ENCODE peak calls at places on chromosomes 11 and 22, in seven cellular contexts. H is endothelial cell of umbilical vein, M is cardiac muscle cell, R is tibial nerve, O is left ventricle myocardium inferior, V is thoracic aorta, P is Caco-2. D is an unnamed sample. For H3K4me1 and H3K27me3, the result is how much of the 10 kb centered on the place peaks cover.

GRCh38 chr22:46572911-46573780 is 35.7 kb upstream of the CELSR1 start:
- DNase-seq in V (no peak), R (no peak), M (no peak), H (no peak), P (no peak), O (peak), D (no peak)

GRCh38 chr11:65431452-65432132 is 9.0 kb downstream of the NEAT1 start:
- DNase-seq in P (no peak), V (no peak), O (no peak), R (no peak), H (peak), M (peak), D (no peak)

GRCh38 chr11:111438846-111439520 is 59.9 kb upstream of the POU2AF1 start:
- DNase-seq in M (no peak), R (no peak), O (no peak), P (no peak), V (no peak), H (no peak), D (no peak)

GRCh38 chr11:122207921-122208764 is 92.1 kb upstream of the BLID start:
- DNase-seq in V (no peak), O (no peak), H (no peak), P (no peak), R (no peak), M (peak), D (no peak)

GRCh38 chr11:114163231-114163631 is 103.7 kb downstream of the ZBTB16 start:
- DNase-seq in R (no peak), V (no peak), M (peak), P (no peak), H (no peak), O (no peak), D (no peak)

GRCh38 chr11:122813176-122813917 is 25.0 kb upstream of the CRTAM start:
- DNase-seq in M (no peak), H (no peak), R (no peak), V (no peak), P (no peak), O (no peak), D (no peak)

GRCh38 chr11:118286545-118286944 is 18.0 kb upstream of the CD3E start:
- DNase-seq in V (no peak), O (no peak), P (no peak), H (no peak), M (no peak), R (no peak), D (no peak)

GRCh38 chr11:3823303-3823702 is 14.9 kb downstream of the PGAP2 start:
- DNase-seq in M (peak), P (no peak), H (no peak), R (no peak), V (no peak), O (no peak), D (peak)

GRCh38 chr11:129605815-129606214 is 209.8 kb upstream of the TMEM45B start:
- DNase-seq in P (no peak), H (no peak), O (no peak), V (no peak), R (no peak), M (no peak), D (no peak)

GRCh38 chr11:46238078-46238966 is 39.1 kb upstream of the CREB3L1 start:
- DNase-seq in R (peak), M (peak), O (peak), V (no peak), P (peak), H (peak), D (peak)

GRCh38 chr22:39148727-39149535 is 3.5 kb downstream of the CBX7 start:
- DNase-seq in V (no peak), H (peak), O (peak), P (peak), M (no peak), R (peak), D (peak)

GRCh38 chr11:19683862-19684491 is 28.7 kb upstream of the NAV2 start:
- DNase-seq in V (no peak), M (no peak), O (no peak), H (no peak), R (no peak), P (no peak), D (no peak)

GRCh38 chr11:99505831-99506230 is 485.1 kb downstream of the CNTN5 start:
- DNase-seq in V (no peak), P (no peak), H (no peak), R (no peak), O (no peak), M (no peak), D (no peak)

GRCh38 chr22:20803696-20804324 is 29.9 kb downstream of the SERPIND1 start:
- DNase-seq in R (no peak), O (no peak), M (peak), V (no peak), P (peak), H (peak), D (peak)

GRCh38 chr11:44451706-44452105 is 113.8 kb upstream of the CD82 start:
- DNase-seq in O (no peak), V (no peak), P (no peak), M (no peak), H (no peak), R (no peak), D (no peak)

GRCh38 chr22:36358533-36359171 is 29.1 kb downstream of the MYH9 start:
- DNase-seq in P (no peak), O (no peak), M (no peak), V (no peak), R (no peak), H (no peak), D (no peak)

GRCh38 chr22:19849800-19850481 is 4.7 kb downstream of the GNB1L start:
- DNase-seq in M (no peak), P (peak), V (no peak), O (no peak), R (no peak), H (no peak), D (no peak)

GRCh38 chr11:11027271-11027670 is 169.4 kb upstream of the ZBED5 start:
- DNase-seq in H (no peak), R (no peak), V (no peak), P (no peak), O (no peak), M (peak), D (no peak)

GRCh38 chr11:21470521-21470920 is 722.4 kb upstream of the ANO5 start:
- DNase-seq in H (no peak), O (no peak), R (no peak), M (no peak), P (no peak), V (no peak), D (no peak)

GRCh38 chr11:85949798-85950197 is 94.6 kb downstream of the CCDC83 start:
- DNase-seq in P (no peak), M (no peak), H (no peak), O (no peak), R (no peak), V (no peak), D (no peak)

GRCh38 chr11:70182266-70182665 is 20.8 kb upstream of the FADD start:
- DNase-seq in H (no peak), M (no peak), R (no peak), P (no peak), O (no peak), V (no peak), D (no peak)

GRCh38 chr11:113059548-113059947 is 98.3 kb downstream of the NCAM1 start:
- DNase-seq in H (no peak), O (no peak), M (no peak), P (no peak), R (no peak), V (no peak), D (no peak)

GRCh38 chr11:120326845-120327281 is 1.8 kb downstream of the TLCD5 start:
- DNase-seq in M (peak), R (no peak), H (no peak), V (no peak), O (no peak), P (no peak), D (no peak)

GRCh38 chr11:45260047-45260446 is 26.1 kb downstream of the SYT13 start:
- DNase-seq in H (no peak), O (no peak), R (no peak), V (no peak), M (no peak), P (no peak), D (no peak)

GRCh38 chr11:117927926-117928325 is 1.3 kb downstream of the TMPRSS13 start:
- DNase-seq in R (no peak), M (no peak), V (no peak), P (peak), O (no peak), H (no peak), D (no peak)

GRCh38 chr22:37210041-37210803 is 2.1 kb downstream of the SSTR3 start:
- DNase-seq in R (no peak), V (no peak), M (no peak), P (peak), H (no peak), O (no peak), D (no peak)

GRCh38 chr11:128927108-128927461 is 15.6 kb downstream of the TP53AIP1 start:
- DNase-seq in M (no peak), R (no peak), H (no peak), P (no peak), O (no peak), V (no peak), D (no peak)

GRCh38 chr22:38490475-38490874 is 15.6 kb downstream of the DDX17 start:
- DNase-seq in O (no peak), P (no peak), M (no peak), R (no peak), H (no peak), V (no peak), D (peak)

GRCh38 chr11:10591741-10592140 is 23.3 kb upstream of the LYVE1 start:
- DNase-seq in O (no peak), R (no peak), H (no peak), P (no peak), M (no peak), V (no peak), D (no peak)

GRCh38 chr11:69292221-69292648 is 1.7 kb upstream of the MYEOV start:
- DNase-seq in V (no peak), P (no peak), H (peak), O (no peak), R (no peak), M (peak), D (no peak)

GRCh38 chr22:37633082-37633692 is 6.3 kb upstream of the SH3BP1 start:
- DNase-seq in O (no peak), P (no peak), M (peak), H (no peak), R (no peak), V (no peak), D (no peak)

GRCh38 chr22:44116331-44116730 is 64.4 kb upstream of the PARVG start:
- DNase-seq in O (no peak), P (no peak), H (no peak), M (no peak), R (no peak), V (no peak), D (no peak)

GRCh38 chr22:19797631-19798319 is 37.2 kb downstream of the TBX1 start:
- DNase-seq in P (no peak), M (no peak), H (no peak), O (no peak), R (no peak), V (no peak), D (no peak)

GRCh38 chr11:61893981-61894380 is 2.6 kb upstream of the FADS3 start:
- DNase-seq in V (no peak), R (no peak), H (peak), P (no peak), O (no peak), M (peak), D (no peak)

GRCh38 chr11:72224587-72225410 is at the start of gene INPPL1:
- DNase-seq in M (peak), H (no peak), V (no peak), O (peak), R (no peak), P (peak), D (peak)

DNA sequence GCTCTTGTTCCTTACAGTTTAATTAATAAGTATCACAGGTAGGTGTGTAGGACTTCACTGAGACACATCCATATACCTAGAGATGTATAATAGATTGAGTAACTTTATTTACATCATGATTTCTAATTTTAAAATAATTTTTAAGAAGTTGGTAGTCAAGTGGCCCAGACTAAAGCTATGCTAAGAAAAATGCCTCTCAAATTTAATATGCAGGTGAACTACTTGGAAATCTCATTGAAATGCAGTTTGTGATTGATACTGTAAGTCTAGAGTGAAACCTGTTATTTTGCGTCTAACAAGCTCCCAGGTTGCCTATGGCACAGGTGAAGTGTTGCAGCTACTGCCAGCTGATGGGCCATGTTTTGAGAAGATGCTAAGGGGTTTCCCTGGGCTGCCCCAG is at the start of gene OOSP4B:
- DNase-seq in H (no peak), O (no peak), V (no peak), P (no peak), R (no peak), M (no peak), D (no peak)
- H3K4me1 ChIP-seq in H (under half), O (under half), V (under half), P (under half), R (under half), M (under half), D (under half)

GRCh38 chr11:78332872-78333271 is 84.7 kb downstream of the GAB2 start:
- DNase-seq in H (no peak), O (no peak), V (no peak), M (no peak), R (no peak), P (no peak), D (no peak)

GRCh38 chr11:78331711-78332110 is 85.9 kb downstream of the GAB2 start:
- DNase-seq in V (no peak), P (no peak), H (no peak), M (no peak), R (no peak), O (no peak), D (no peak)

GRCh38 chr11:78327945-78328344 is 89.7 kb downstream of the GAB2 start:
- DNase-seq in R (no peak), O (no peak), M (no peak), V (no peak), P (no peak), H (no peak), D (no peak)

GRCh38 chr11:78332174-78332866 is 85.3 kb downstream of the GAB2 start:
- DNase-seq in M (peak), R (no peak), H (no peak), O (no peak), P (no peak), V (no peak), D (no peak)

GRCh38 chr11:78330361-78330760 is 87.3 kb downstream of the GAB2 start:
- DNase-seq in R (no peak), V (no peak), H (no peak), O (no peak), P (no peak), M (no peak), D (no peak)
- TF ChIP-seq CTCF in R (no peak), V (no peak), H (no peak), O (no peak), P (no peak), M (no peak), D (no peak)

GRCh38 chr22:22148905-22149304 is 95.7 kb upstream of the VPREB1 start:
- DNase-seq in R (no peak), V (no peak), P (no peak), O (no peak), M (no peak), H (no peak), D (no peak)
- H3K27me3 ChIP-seq in R (under half), V (under half), P (under half), O (half or more), M (half or more), H (half or more), D (under half)

GRCh38 chr11:1034001-1034400 is 2.5 kb downstream of the MUC6 start:
- DNase-seq in V (no peak), H (no peak), M (no peak), O (no peak), R (no peak), P (no peak), D (no peak)

GRCh38 chr11:1036303-1036923 is at the start of gene MUC6:
- DNase-seq in M (no peak), O (no peak), H (no peak), V (no peak), P (no peak), R (no peak), D (no peak)

GRCh38 chr11:1036931-1037330 is 413 bp upstream of the MUC6 start:
- DNase-seq in R (no peak), M (no peak), P (no peak), H (no peak), V (no peak), O (no peak), D (no peak)

GRCh38 chr11:1034456-1035295 is 1.8 kb downstream of the MUC6 start:
- DNase-seq in H (no peak), M (no peak), O (no peak), V (no peak), P (no peak), R (no peak), D (no peak)

GRCh38 chr11:1035577-1036283 is 788 bp downstream of the MUC6 start:
- DNase-seq in V (no peak), R (no peak), P (no peak), H (no peak), O (no peak), M (no peak), D (no peak)
- H3K4me1 ChIP-seq in V (under half), R (under half), P (under half), H (under half), O (under half), M (under half), D (under half)

DNA sequence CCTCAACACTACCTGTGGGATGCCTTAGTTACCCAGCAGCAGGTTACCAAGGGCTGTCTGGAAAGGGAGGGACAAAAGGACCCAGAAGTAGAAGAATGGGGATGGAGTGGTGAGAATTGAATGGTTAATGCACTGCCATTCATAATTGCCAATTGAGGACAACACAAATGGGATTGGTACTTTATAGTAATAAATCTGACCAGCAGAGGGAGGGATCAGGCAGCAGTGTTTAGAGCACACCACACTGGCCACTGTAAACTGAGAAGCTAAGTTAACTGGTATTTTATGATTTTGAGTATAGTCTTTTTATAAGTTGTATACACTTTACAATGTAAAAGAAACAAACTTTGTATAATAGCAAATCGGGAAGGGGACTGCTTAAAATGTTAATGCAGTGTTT is 10.7 kb downstream of the TBRG1 start:
- DNase-seq in V (no peak), R (no peak), H (peak), P (no peak), M (peak), O (no peak), D (no peak)
- TF ChIP-seq CTCF in V (peak), R (no peak), H (peak), P (peak), M (peak), O (peak), D (no peak)

DNA sequence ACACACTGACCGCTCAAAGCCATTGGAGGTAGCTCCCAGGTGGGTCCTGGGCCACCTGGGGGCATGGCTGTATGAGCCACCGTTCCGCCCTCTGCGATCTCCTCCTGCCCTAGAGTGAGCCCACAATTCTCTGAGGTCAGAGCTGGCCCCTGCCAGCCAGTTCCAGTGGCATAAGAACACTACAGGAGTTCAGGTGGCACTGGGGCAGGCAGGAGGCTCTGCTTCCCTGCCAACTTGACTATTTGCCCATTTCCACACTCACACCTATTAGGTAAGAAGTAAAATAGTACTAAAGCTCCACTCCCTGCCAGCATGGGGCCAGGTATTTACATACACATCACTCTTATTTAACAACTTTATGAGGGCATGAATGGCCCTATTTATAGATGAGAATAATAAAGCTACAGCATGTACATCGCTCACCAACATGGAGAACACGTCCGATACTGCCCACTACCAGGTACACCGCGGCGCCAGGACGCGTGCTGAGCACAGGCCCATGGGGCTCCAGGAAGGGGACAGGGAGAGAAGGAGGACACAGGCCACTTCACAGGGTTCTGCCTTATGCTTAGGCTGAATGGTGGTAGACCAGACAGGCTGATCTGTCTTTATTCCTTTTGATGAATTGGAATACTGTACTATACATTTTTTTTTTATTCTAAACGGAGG is 26.2 kb downstream of the PISD start:
- DNase-seq in V (no peak), P (no peak), R (no peak), O (no peak), H (no peak), M (no peak), D (no peak)
- H3K27me3 ChIP-seq in V (under half), P (under half), R (under half), O (under half), H (under half), M (under half), D (under half)

GRCh38 chr11:34344410-34345011 is 13.3 kb downstream of the ABTB2 start:
- DNase-seq in H (no peak), M (no peak), R (no peak), P (no peak), V (no peak), O (no peak), D (no peak)
- H3K4me1 ChIP-seq in H (under half), M (half or more), R (half or more), P (under half), V (half or more), O (half or more), D (under half)

DNA sequence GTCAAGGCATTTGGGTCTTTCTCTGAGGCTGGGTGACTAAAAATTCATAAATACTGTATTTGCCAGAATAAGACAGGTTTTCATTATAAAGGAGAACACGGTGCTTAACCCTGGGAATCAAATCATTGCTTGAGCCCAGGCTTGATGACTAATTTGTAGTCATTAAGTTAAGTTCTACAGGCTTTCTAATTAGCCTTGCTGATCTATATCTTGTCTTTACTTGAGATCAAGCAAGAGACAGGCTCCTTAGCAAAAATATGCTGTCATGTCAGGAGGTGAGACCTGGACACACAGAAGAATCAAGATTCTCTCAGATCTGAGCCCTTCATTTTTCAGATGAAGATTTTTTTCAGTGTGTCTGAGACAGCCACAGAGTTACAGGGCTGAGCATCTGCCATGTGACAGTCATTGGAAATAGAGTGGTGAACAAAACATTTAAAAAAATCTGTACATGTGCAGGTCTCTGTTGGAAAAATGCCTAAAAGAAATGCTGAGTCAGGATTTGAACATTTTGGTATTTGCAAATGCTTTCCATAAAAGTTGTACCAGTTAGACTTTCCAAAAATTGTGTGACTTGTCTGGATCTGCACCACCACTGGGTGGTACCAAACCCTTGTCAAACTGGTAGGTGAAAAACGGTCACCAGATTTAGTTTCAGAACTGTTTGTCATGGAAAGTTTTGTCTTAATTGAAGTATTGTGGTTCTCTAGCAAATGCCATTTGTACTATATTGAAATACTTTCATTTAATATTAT is 14.7 kb downstream of the ACAT1 start:
- DNase-seq in H (no peak), V (no peak), P (no peak), R (no peak), O (no peak), M (peak), D (no peak)
- TF ChIP-seq CTCF in H (no peak), V (no peak), P (peak), R (no peak), O (no peak), M (peak), D (no peak)